ENCODE peak calls at places on chromosomes 12 and 14, in ten cellular contexts. One of them, this sample, is unnamed.

GRCh38 chr14:61652526-61653262 is 42.6 kb upstream of the HIF1A start:
- DNase-seq in tibial nerve: no peak
- DNase-seq in A172: no peak
- DNase-seq in neural crest cell: no peak
- DNase-seq in activated CD8-positive, alpha-beta memory T cell treated with anti-CD3 and anti-CD28 coated beads for 48 hours: no peak
- DNase-seq in NCI-H345: no peak
- DNase-seq in H7: no peak
- DNase-seq in heart right ventricle: no peak
- DNase-seq in T47D: peak
- DNase-seq in NCI-H1436 treated with DMSO at 0.1 percent for 48 hours: no peak
- DNase-seq in this sample: no peak

GRCh38 chr12:120252071-120252906 is 13.2 kb downstream of the PXN start:
- DNase-seq in tibial nerve: no peak
- DNase-seq in A172: peak
- DNase-seq in NCI-H345: no peak
- DNase-seq in T47D: no peak
- DNase-seq in activated CD8-positive, alpha-beta memory T cell treated with anti-CD3 and anti-CD28 coated beads for 48 hours: peak
- DNase-seq in neural crest cell: no peak
- DNase-seq in heart right ventricle: no peak
- DNase-seq in H7: no peak
- DNase-seq in NCI-H1436 treated with DMSO at 0.1 percent for 48 hours: no peak
- DNase-seq in this sample: no peak

GRCh38 chr14:79543966-79544365 is 667.3 kb downstream of the DIO2 start:
- DNase-seq in T47D: peak
- DNase-seq in NCI-H345: no peak
- DNase-seq in heart right ventricle: no peak
- DNase-seq in tibial nerve: no peak
- DNase-seq in neural crest cell: no peak
- DNase-seq in H7: peak
- DNase-seq in NCI-H1436 treated with DMSO at 0.1 percent for 48 hours: no peak
- DNase-seq in A172: peak
- DNase-seq in activated CD8-positive, alpha-beta memory T cell treated with anti-CD3 and anti-CD28 coated beads for 48 hours: no peak
- DNase-seq in this sample: no peak

GRCh38 chr14:57822081-57822480 is 43.8 kb downstream of the SLC35F4 start:
- DNase-seq in tibial nerve: no peak
- DNase-seq in T47D: no peak
- DNase-seq in activated CD8-positive, alpha-beta memory T cell treated with anti-CD3 and anti-CD28 coated beads for 48 hours: no peak
- DNase-seq in heart right ventricle: no peak
- DNase-seq in H7: no peak
- DNase-seq in A172: no peak
- DNase-seq in NCI-H1436 treated with DMSO at 0.1 percent for 48 hours: no peak
- DNase-seq in neural crest cell: no peak
- DNase-seq in NCI-H345: no peak
- DNase-seq in this sample: peak

GRCh38 chr12:87756721-87757120 is 272.5 kb downstream of the C12orf50 start:
- DNase-seq in neural crest cell: no peak
- DNase-seq in activated CD8-positive, alpha-beta memory T cell treated with anti-CD3 and anti-CD28 coated beads for 48 hours: no peak
- DNase-seq in H7: no peak
- DNase-seq in NCI-H1436 treated with DMSO at 0.1 percent for 48 hours: no peak
- DNase-seq in heart right ventricle: no peak
- DNase-seq in T47D: no peak
- DNase-seq in A172: no peak
- DNase-seq in NCI-H345: no peak
- DNase-seq in tibial nerve: no peak
- DNase-seq in this sample: no peak

GRCh38 chr14:91817566-91818325 is 49.6 kb downstream of the TC2N start:
- DNase-seq in H7: no peak
- DNase-seq in heart right ventricle: no peak
- DNase-seq in neural crest cell: no peak
- DNase-seq in NCI-H1436 treated with DMSO at 0.1 percent for 48 hours: no peak
- DNase-seq in A172: no peak
- DNase-seq in NCI-H345: no peak
- DNase-seq in tibial nerve: no peak
- DNase-seq in T47D: no peak
- DNase-seq in activated CD8-positive, alpha-beta memory T cell treated with anti-CD3 and anti-CD28 coated beads for 48 hours: no peak
- DNase-seq in this sample: no peak

GRCh38 chr14:89276424-89276975 is 140.5 kb downstream of the FOXN3 start:
- DNase-seq in activated CD8-positive, alpha-beta memory T cell treated with anti-CD3 and anti-CD28 coated beads for 48 hours: peak
- DNase-seq in NCI-H1436 treated with DMSO at 0.1 percent for 48 hours: no peak
- DNase-seq in heart right ventricle: no peak
- DNase-seq in A172: peak
- DNase-seq in H7: no peak
- DNase-seq in neural crest cell: no peak
- DNase-seq in tibial nerve: no peak
- DNase-seq in NCI-H345: no peak
- DNase-seq in T47D: no peak
- DNase-seq in this sample: no peak

GRCh38 chr14:68785817-68786490 is 6.9 kb downstream of the ZFP36L1 start:
- DNase-seq in T47D: peak
- DNase-seq in neural crest cell: no peak
- DNase-seq in heart right ventricle: no peak
- DNase-seq in H7: peak
- DNase-seq in NCI-H1436 treated with DMSO at 0.1 percent for 48 hours: no peak
- DNase-seq in activated CD8-positive, alpha-beta memory T cell treated with anti-CD3 and anti-CD28 coated beads for 48 hours: no peak
- DNase-seq in A172: peak
- DNase-seq in tibial nerve: no peak
- DNase-seq in NCI-H345: no peak
- DNase-seq in this sample: peak

GRCh38 chr14:90368946-90369721 is 27.7 kb upstream of the CALM1 start:
- DNase-seq in T47D: no peak
- DNase-seq in neural crest cell: no peak
- DNase-seq in H7: no peak
- DNase-seq in NCI-H1436 treated with DMSO at 0.1 percent for 48 hours: no peak
- DNase-seq in NCI-H345: no peak
- DNase-seq in activated CD8-positive, alpha-beta memory T cell treated with anti-CD3 and anti-CD28 coated beads for 48 hours: no peak
- DNase-seq in A172: peak
- DNase-seq in heart right ventricle: no peak
- DNase-seq in tibial nerve: no peak
- DNase-seq in this sample: no peak